ENCODE peak calls at places on chromosomes 11 and 22, in seven cellular contexts. E, H, K, X, B, U and Z are unnamed samples.

GRCh38 chr22:47197735-47198500 is 435.5 kb downstream of the TBC1D22A start:
- DNase-seq in E (no peak), H (no peak), K (no peak), X (peak; percentile 30), B (no peak), U (no peak), Z (peak; percentile 16)

GRCh38 chr22:41458161-41458728 is 10.2 kb downstream of the PHF5A start:
- DNase-seq in E (no peak), H (no peak), K (no peak), X (no peak), B (no peak), U (no peak), Z (no peak)

GRCh38 chr11:1073261-1073724 is 1.4 kb upstream of the MUC2 start:
- DNase-seq in E (no peak), H (peak; percentile 68), K (peak; percentile 28), X (peak; percentile 76), B (no peak), U (peak; percentile 60), Z (no peak)

GRCh38 chr22:39091136-39092081 is 5.6 kb upstream of the APOBEC3H start:
- DNase-seq in E (no peak), H (no peak), K (no peak), X (peak; percentile 42), B (no peak), U (no peak), Z (no peak)

GRCh38 chr11:95327273-95327948 is 96.4 kb upstream of the SESN3 start:
- DNase-seq in E (no peak), H (no peak), K (no peak), X (no peak), B (no peak), U (no peak), Z (no peak)

GRCh38 chr11:33891714-33892327 is at the start of gene LMO2:
- DNase-seq in E (no peak), H (no peak), K (no peak), X (no peak), B (no peak), U (no peak), Z (no peak)

GRCh38 chr11:131687291-131688055 is 317.1 kb downstream of the NTM start:
- DNase-seq in E (no peak), H (no peak), K (no peak), X (no peak), B (no peak), U (no peak), Z (no peak)

GRCh38 chr11:14386081-14386480 is 27.1 kb upstream of the RRAS2 start:
- DNase-seq in E (no peak), H (no peak), K (no peak), X (no peak), B (no peak), U (no peak), Z (no peak)

GRCh38 chr22:46355369-46355995 is 20.0 kb downstream of the TRMU start:
- DNase-seq in E (peak; percentile 83), H (peak; percentile 60), K (peak; percentile 37), X (peak; percentile 79), B (peak; percentile 13), U (peak; percentile 75), Z (peak; percentile 71)

GRCh38 chr11:3879216-3879966 is 23.9 kb downstream of the STIM1 start:
- DNase-seq in E (no peak), H (no peak), K (no peak), X (no peak), B (no peak), U (no peak), Z (no peak)

GRCh38 chr11:44634401-44635281 is 69.2 kb downstream of the CD82 start:
- DNase-seq in E (no peak), H (peak; percentile 60), K (peak; percentile 94), X (peak; percentile 78), B (peak; percentile 30), U (peak; percentile 53), Z (peak; percentile 94)

GRCh38 chr11:111358038-111359001 is 20.8 kb downstream of the POU2AF1 start:
- DNase-seq in E (no peak), H (no peak), K (no peak), X (no peak), B (no peak), U (peak; percentile 27), Z (no peak)

GRCh38 chr11:79400717-79401330 is 40.0 kb downstream of the TENM4 start:
- DNase-seq in E (peak; percentile 63), H (peak; percentile 39), K (no peak), X (no peak), B (no peak), U (no peak), Z (no peak)

GRCh38 chr11:17972987-17973386 is 39.9 kb downstream of the SERGEF start:
- DNase-seq in E (peak; percentile 67), H (peak; percentile 74), K (peak; percentile 24), X (peak; percentile 64), B (peak; percentile 83), U (no peak), Z (no peak)

GRCh38 chr22:16783930-16784354 is 41.3 kb downstream of the XKR3 start:
- DNase-seq in E (no peak), H (no peak), K (no peak), X (no peak), B (no peak), U (no peak), Z (no peak)

GRCh38 chr22:44878483-44879300 is 126.3 kb downstream of the ARHGAP8 start:
- DNase-seq in E (no peak), H (no peak), K (no peak), X (peak; percentile 15), B (no peak), U (no peak), Z (no peak)

GRCh38 chr11:304915-305833 is 2.4 kb upstream of the IFITM2 start:
- DNase-seq in E (peak; percentile 39), H (peak; percentile 90), K (peak; percentile 88), X (peak; percentile 73), B (peak; percentile 72), U (no peak), Z (peak; percentile 67)

GRCh38 chr11:117860139-117860538 is 16.3 kb downstream of the FXYD6 start:
- DNase-seq in E (no peak), H (no peak), K (peak; percentile 9), X (no peak), B (no peak), U (no peak), Z (no peak)

GRCh38 chr11:93199616-93200015 is 1.8 kb upstream of the SLC36A4 start:
- DNase-seq in E (no peak), H (no peak), K (no peak), X (no peak), B (no peak), U (no peak), Z (no peak)

GRCh38 chr22:20491346-20491745 is 4.2 kb downstream of the KLHL22 start:
- DNase-seq in E (no peak), H (no peak), K (no peak), X (no peak), B (no peak), U (no peak), Z (no peak)

GRCh38 chr11:134276396-134277175 is 407 bp downstream of the GLB1L3 start:
- DNase-seq in E (peak; percentile 39), H (no peak), K (no peak), X (no peak), B (no peak), U (no peak), Z (no peak)

GRCh38 chr22:26956346-26956745 is 299.0 kb downstream of the MIAT start:
- DNase-seq in E (no peak), H (no peak), K (no peak), X (no peak), B (no peak), U (no peak), Z (no peak)

GRCh38 chr11:63504933-63505586 is 824 bp upstream of the LGALS12 start:
- DNase-seq in E (no peak), H (peak; percentile 31), K (no peak), X (peak; percentile 63), B (no peak), U (no peak), Z (no peak)

GRCh38 chr11:108467091-108467823 is at the start of gene C11orf65:
- DNase-seq in E (peak; percentile 93), H (peak; percentile 96), K (peak; percentile 97), X (peak; percentile 97), B (peak; percentile 90), U (peak; percentile 96), Z (peak; percentile 91)
- TF ChIP-seq CTCF in E (no peak), H (no peak), K (peak; percentile 10), X (no peak), B (no peak), U (no peak), Z (no peak)

GRCh38 chr22:25060522-25061071 is 108.1 kb downstream of the KIAA1671 start:
- DNase-seq in E (no peak), H (peak; percentile 33), K (no peak), X (no peak), B (no peak), U (no peak), Z (no peak)
- TF ChIP-seq CTCF in E (peak; percentile 11), H (peak; percentile 63), K (no peak), X (peak; percentile 16), B (no peak), U (peak; percentile 6), Z (no peak)

DNA sequence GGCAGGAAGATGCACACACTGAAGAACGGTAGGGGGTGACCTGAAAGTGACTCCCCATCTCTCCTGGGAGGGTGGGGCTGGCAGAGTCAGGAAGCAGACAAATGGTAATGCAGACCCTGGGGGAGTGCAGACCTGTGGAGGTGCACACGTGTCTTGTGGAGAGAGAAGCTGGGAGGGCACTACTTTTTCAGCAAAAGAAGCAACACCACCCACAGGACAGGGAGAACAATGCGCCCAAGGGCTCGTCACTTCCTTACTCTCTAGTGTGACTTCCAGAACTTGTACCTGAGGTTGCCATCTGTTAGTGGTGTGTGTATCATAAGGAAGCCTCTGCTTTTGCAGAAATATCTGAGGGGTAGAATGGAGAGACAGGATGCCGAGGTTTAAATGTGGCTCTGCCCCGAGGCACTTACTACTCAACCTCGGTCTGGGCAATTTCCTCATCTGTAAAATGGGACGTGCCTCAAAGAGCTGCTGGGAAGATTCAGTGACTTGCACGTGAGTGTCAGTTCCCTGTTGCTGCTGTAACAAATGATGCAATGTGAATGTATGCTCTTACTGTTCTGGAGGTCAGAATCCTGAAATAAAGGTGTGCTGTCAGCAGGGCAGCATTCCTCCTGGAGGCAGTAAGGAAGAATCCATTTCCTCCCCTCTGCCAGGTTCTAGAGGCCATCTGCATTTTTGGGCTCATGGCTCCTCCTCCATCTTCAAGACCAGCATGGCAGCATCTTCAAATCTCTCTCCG is 323.4 kb downstream of the SHANK2 start:
- DNase-seq in E (no peak), H (no peak), K (no peak), X (peak; percentile 34), B (no peak), U (no peak), Z (no peak)
- TF ChIP-seq CTCF in E (no peak), H (no peak), K (no peak), X (no peak), B (no peak), U (no peak), Z (no peak)

GRCh38 chr11:59667812-59668187 is 1.0 kb downstream of the PATL1 start:
- DNase-seq in E (no peak), H (no peak), K (no peak), X (no peak), B (no peak), U (no peak), Z (no peak)

GRCh38 chr11:59669611-59670009 is 773 bp upstream of the PATL1 start:
- DNase-seq in E (peak; percentile 33), H (peak; percentile 79), K (peak; percentile 44), X (no peak), B (no peak), U (peak; percentile 32), Z (no peak)

GRCh38 chr11:59668950-59669610 is at the start of gene PATL1:
- DNase-seq in E (peak; percentile 99), H (peak; percentile 99), K (peak; percentile 99), X (peak; percentile 100), B (peak; percentile 95), U (peak; percentile 99), Z (peak; percentile 93)

GRCh38 chr11:59666969-59667368 is 1.9 kb downstream of the PATL1 start:
- DNase-seq in E (no peak), H (peak; percentile 67), K (no peak), X (no peak), B (no peak), U (no peak), Z (no peak)

GRCh38 chr11:59668188-59668949 is 468 bp downstream of the PATL1 start:
- DNase-seq in E (peak; percentile 26), H (peak; percentile 43), K (peak; percentile 60), X (peak; percentile 76), B (no peak), U (peak; percentile 66), Z (peak; percentile 59)
- TF ChIP-seq CTCF in E (peak; percentile 15), H (peak; percentile 38), K (peak; percentile 23), X (peak; percentile 36), B (peak; percentile 24), U (no peak), Z (no peak)